ENCODE peak calls at places on chromosomes 4 and X, in eight cellular contexts. Z, L, P, F, M, A, N and W are unnamed samples.

GRCh38 chrX:147405764-147406163 is 506.0 kb upstream of the FMR1 start:
- DNase-seq in Z (no peak), L (no peak), P (no peak), F (no peak), M (no peak), A (no peak), N (no peak), W (no peak)

GRCh38 chr4:40916880-40917279 is 167.1 kb downstream of the NSUN7 start:
- DNase-seq in Z (peak; percentile 23), L (no peak), P (peak; percentile 23), F (no peak), M (peak; percentile 23), A (no peak), N (no peak), W (no peak)

GRCh38 chrX:2513120-2513664 is 12.4 kb upstream of the DHRSX start:
- DNase-seq in Z (no peak), L (no peak), P (no peak), F (no peak), M (no peak), A (no peak), N (no peak), W (no peak)

GRCh38 chr4:17546678-17547077 is 30.3 kb upstream of the LAP3 start:
- DNase-seq in Z (no peak), L (no peak), P (no peak), F (no peak), M (no peak), A (no peak), N (no peak), W (no peak)

GRCh38 chr4:69907151-69907550 is 23.7 kb upstream of the CSN1S1 start:
- DNase-seq in Z (peak; percentile 59), L (peak; percentile 19), P (no peak), F (peak; percentile 34), M (no peak), A (no peak), N (no peak), W (no peak)

GRCh38 chr4:82543131-82543530 is 18.7 kb downstream of the TMEM150C start:
- DNase-seq in Z (no peak), L (no peak), P (peak; percentile 64), F (no peak), M (no peak), A (no peak), N (no peak), W (no peak)

GRCh38 chr4:158673633-158674032 is 1.5 kb downstream of the ETFDH start:
- DNase-seq in Z (no peak), L (no peak), P (no peak), F (no peak), M (no peak), A (no peak), N (no peak), W (no peak)

GRCh38 chr4:106773106-106773905 is 262.8 kb downstream of the DKK2 start:
- DNase-seq in Z (peak; percentile 4), L (no peak), P (no peak), F (peak; percentile 5), M (no peak), A (no peak), N (peak; percentile 63), W (no peak)

GRCh38 chr4:3364634-3365314 is 72.0 kb downstream of the RGS12 start:
- DNase-seq in Z (no peak), L (no peak), P (no peak), F (no peak), M (no peak), A (no peak), N (no peak), W (peak; percentile 6)

GRCh38 chr4:70839537-70840093 is at the start of gene GRSF1:
- DNase-seq in Z (peak; percentile 95), L (peak; percentile 31), P (peak; percentile 94), F (peak; percentile 75), M (peak; percentile 95), A (peak; percentile 95), N (peak; percentile 96), W (peak; percentile 98)

GRCh38 chrX:105006103-105006502 is 214.4 kb downstream of the TEX13A start:
- DNase-seq in Z (no peak), L (no peak), P (no peak), F (no peak), M (no peak), A (no peak), N (no peak), W (no peak)
- TF ChIP-seq CTCF in Z (no peak), L (no peak), P (no peak), F (no peak), M (no peak), A (no peak), N (no peak), W (no peak)

DNA sequence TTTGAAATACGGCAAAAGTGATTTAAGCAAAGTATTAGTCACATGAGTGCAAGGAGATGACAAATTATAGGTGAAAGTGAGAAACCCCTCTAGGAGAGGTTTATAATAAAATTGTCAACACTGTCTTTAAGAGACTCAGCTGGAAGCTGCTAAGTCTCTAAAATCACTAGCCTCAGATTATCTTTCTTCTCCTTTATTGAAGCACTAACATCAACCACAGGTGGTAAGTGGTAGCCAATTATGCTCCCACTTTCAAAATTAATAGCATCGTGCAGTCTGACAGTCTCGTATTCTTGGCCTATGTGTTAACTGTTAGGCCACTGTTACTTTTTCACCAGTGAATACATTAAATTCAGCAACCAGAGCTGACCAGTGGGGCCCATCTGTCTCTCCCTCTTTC is 674.0 kb downstream of the RAPGEF2 start:
- DNase-seq in Z (no peak), L (no peak), P (no peak), F (no peak), M (no peak), A (no peak), N (no peak), W (no peak)
- H3K4me3 ChIP-seq in Z (no peak overlapping the region), L (no peak overlapping the region), P (no peak overlapping the region), F (no peak overlapping the region), M (no peak overlapping the region), A (no peak overlapping the region), N (no peak overlapping the region), W (no peak overlapping the region)

DNA sequence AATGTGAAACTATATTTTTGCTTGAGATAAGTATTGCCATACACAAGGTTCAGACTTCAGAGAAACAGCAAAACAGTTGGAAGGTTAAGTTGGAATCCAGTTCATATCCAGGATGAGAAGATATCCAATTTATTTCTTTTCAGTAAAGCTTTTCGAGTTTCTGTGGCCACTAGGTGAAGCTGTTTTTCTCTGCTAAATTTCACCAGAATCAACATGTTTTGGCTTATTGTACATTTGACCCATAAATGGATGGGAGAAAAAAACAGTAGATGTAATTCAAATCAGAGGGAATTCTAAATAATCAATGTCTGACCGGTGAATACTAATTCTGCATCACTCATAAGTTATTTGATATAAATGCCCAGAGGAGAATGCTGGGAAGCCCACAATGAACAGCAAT is 9.1 kb upstream of the METTL14 start:
- DNase-seq in Z (no peak), L (no peak), P (no peak), F (no peak), M (no peak), A (no peak), N (no peak), W (no peak)
- TF ChIP-seq CTCF in Z (peak; percentile 17), L (peak; percentile 18), P (peak; percentile 27), F (no peak), M (peak; percentile 11), A (no peak), N (peak; percentile 24), W (no peak)

DNA sequence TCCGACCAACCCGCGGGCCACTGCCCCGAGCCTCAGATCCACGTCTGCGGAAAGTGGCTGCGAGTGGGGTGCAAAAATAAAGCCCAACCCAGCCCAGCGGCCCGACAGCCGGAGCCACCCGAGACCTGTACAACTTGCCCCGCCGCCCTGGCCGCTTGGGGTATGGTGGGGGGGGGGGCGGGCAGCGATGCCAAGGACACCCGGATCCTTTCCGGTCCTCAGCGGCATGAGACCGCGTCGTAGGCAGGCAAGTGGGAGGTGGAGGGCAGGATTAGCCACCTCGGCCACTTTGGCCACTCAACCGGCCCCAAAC is 1.6 kb downstream of the SLITRK4 start:
- DNase-seq in Z (no peak), L (no peak), P (no peak), F (no peak), M (no peak), A (no peak), N (no peak), W (no peak)
- H3K4me3 ChIP-seq in Z (peak overlapping the region; percentile 59), L (no peak overlapping the region), P (peak overlapping the region; percentile 74), F (no peak overlapping the region), M (peak overlapping the region; percentile 40), A (no peak overlapping the region), N (peak overlapping the region; percentile 37), W (no peak overlapping the region)

GRCh38 chr4:95093936-95094929 is 336.5 kb downstream of the BMPR1B start:
- DNase-seq in Z (no peak), L (no peak), P (peak; percentile 70), F (no peak), M (no peak), A (no peak), N (no peak), W (no peak)

GRCh38 chr4:95093460-95093859 is 335.7 kb downstream of the BMPR1B start:
- DNase-seq in Z (no peak), L (no peak), P (no peak), F (no peak), M (no peak), A (no peak), N (no peak), W (no peak)

GRCh38 chr4:95092762-95093161 is 335.0 kb downstream of the BMPR1B start:
- DNase-seq in Z (no peak), L (no peak), P (peak; percentile 57), F (peak; percentile 20), M (no peak), A (no peak), N (peak; percentile 14), W (no peak)

GRCh38 chr4:95091272-95091671 is 333.5 kb downstream of the BMPR1B start:
- DNase-seq in Z (peak; percentile 27), L (no peak), P (no peak), F (peak; percentile 44), M (peak; percentile 50), A (no peak), N (peak; percentile 65), W (no peak)

DNA sequence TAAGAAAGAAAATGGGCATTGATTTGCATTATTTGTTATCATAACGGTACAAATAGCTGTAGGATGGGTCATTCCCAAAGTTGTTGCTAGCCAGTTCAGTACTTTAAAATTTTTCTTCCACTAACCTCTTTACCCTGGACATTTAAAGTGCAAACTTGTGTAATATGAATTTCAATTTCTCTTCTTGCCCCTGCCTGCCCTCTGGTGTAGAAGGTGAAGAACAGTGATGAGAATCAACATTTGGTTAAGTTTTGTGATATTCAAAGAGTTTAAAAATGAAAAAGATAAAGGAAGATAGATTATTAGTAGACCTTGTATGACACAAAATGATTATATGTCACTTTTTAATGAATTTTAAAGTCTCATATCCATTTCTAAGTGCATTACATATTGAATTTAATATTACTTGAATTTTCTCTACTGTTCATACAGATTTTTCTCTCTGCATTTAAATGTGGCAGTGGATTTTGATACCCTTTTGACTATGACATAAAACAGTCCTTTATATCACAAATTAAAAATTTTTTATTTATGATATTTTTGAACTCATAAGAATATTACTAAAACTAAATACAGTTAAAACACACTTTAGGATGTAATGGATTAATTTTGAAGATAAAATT is 337.7 kb downstream of the BMPR1B start:
- DNase-seq in Z (peak; percentile 59), L (no peak), P (peak; percentile 71), F (peak; percentile 51), M (peak; percentile 51), A (no peak), N (peak; percentile 68), W (no peak)
- TF ChIP-seq CTCF in Z (peak; percentile 76), L (peak; percentile 53), P (peak; percentile 78), F (peak; percentile 27), M (peak; percentile 67), A (no peak), N (peak; percentile 72), W (no peak)

GRCh38 chr4:185003596-185004351 is 14.5 kb upstream of the HELT start:
- DNase-seq in Z (no peak), L (no peak), P (no peak), F (no peak), M (no peak), A (no peak), N (no peak), W (no peak)
- H3K4me3 ChIP-seq in Z (no peak overlapping the region), L (no peak overlapping the region), P (no peak overlapping the region), F (no peak overlapping the region), M (no peak overlapping the region), A (no peak overlapping the region), N (no peak overlapping the region), W (no peak overlapping the region)